ENCODE peak calls at places on chromosomes 7 and 10, in ten cellular contexts. D is spleen, Q is HepG2, O is sigmoid colon, R is transverse colon, Z is K562, N is GM12878, X is stomach, M is suprapubic skin, C is HCT116. I is an unnamed sample.

GRCh38 chr7:81173766-81174281 is 255.0 kb upstream of the SEMA3C start:
- DNase-seq in R (no peak), Z (no peak), X (peak), Q (no peak), O (no peak), C (no peak), M (no peak), D (no peak), N (no peak), I (no peak)

GRCh38 chr10:91091780-91092179 is 128.7 kb upstream of the PCGF5 start:
- DNase-seq in O (no peak), D (no peak), R (no peak), X (no peak), Q (no peak), C (no peak), Z (no peak), M (no peak), N (no peak), I (no peak)

GRCh38 chr10:6119423-6119822 is 30.6 kb downstream of the RBM17 start:
- DNase-seq in N (no peak), Q (no peak), Z (no peak), C (no peak), X (no peak), O (no peak), M (no peak), R (no peak), D (no peak), I (no peak)

GRCh38 chr7:119482671-119483070 is 790.3 kb upstream of the KCND2 start:
- DNase-seq in O (no peak), D (no peak), Z (no peak), C (no peak), R (no peak), X (no peak), N (no peak), M (no peak), Q (no peak), I (no peak)

GRCh38 chr10:71015674-71016073 is 127.3 kb upstream of the PCBD1 start:
- DNase-seq in O (no peak), R (no peak), Z (no peak), N (no peak), M (no peak), Q (no peak), C (no peak), D (no peak), X (no peak), I (no peak)

GRCh38 chr7:112940314-112940732 is 146.3 kb downstream of the GPR85 start:
- DNase-seq in O (no peak), C (no peak), M (no peak), D (no peak), Q (no peak), N (no peak), Z (no peak), X (no peak), R (no peak), I (no peak)

GRCh38 chr10:68239596-68240150 is 7.8 kb upstream of the ATOH7 start:
- DNase-seq in N (no peak), M (no peak), X (no peak), Z (no peak), Q (no peak), R (no peak), O (no peak), C (no peak), D (no peak), I (no peak)

GRCh38 chr10:82288461-82288881 is 413.5 kb downstream of the NRG3 start:
- DNase-seq in M (no peak), N (no peak), C (no peak), Z (no peak), Q (no peak), D (no peak), O (no peak), X (no peak), R (no peak), I (no peak)

GRCh38 chr7:116315293-116315692 is 105.0 kb downstream of the TES start:
- DNase-seq in O (no peak), M (no peak), D (no peak), R (no peak), Q (no peak), Z (no peak), C (no peak), X (no peak), N (no peak), I (no peak)

GRCh38 chr7:157309990-157310668 is 26.7 kb upstream of the DNAJB6 start:
- DNase-seq in C (peak), O (no peak), M (no peak), X (no peak), Q (peak), Z (no peak), D (no peak), R (no peak), N (no peak), I (no peak)

GRCh38 chr10:58465641-58466040 is 47.0 kb upstream of the BICC1 start:
- DNase-seq in D (no peak), M (no peak), N (no peak), Z (no peak), X (no peak), Q (no peak), O (no peak), R (no peak), C (no peak), I (no peak)

GRCh38 chr7:117249696-117250095 is 73.2 kb downstream of the WNT2 start:
- DNase-seq in Z (no peak), D (no peak), C (no peak), N (no peak), Q (no peak), X (no peak), O (no peak), R (no peak), M (no peak), I (no peak)

GRCh38 chr7:101736077-101736476 is 81.3 kb upstream of the CUX1 start:
- DNase-seq in Z (peak), O (no peak), R (no peak), D (no peak), Q (no peak), X (no peak), M (no peak), N (no peak), C (no peak), I (no peak)

GRCh38 chr7:101728888-101729883 is 88.2 kb upstream of the CUX1 start:
- DNase-seq in R (peak), D (no peak), X (peak), O (no peak), M (no peak), C (peak), Z (peak), N (no peak), Q (peak), I (no peak)

GRCh38 chr7:101731502-101732084 is 85.8 kb upstream of the CUX1 start:
- DNase-seq in C (no peak), N (no peak), X (no peak), D (no peak), R (no peak), Z (no peak), Q (no peak), M (no peak), O (no peak), I (no peak)

GRCh38 chr7:101728128-101728527 is 89.3 kb upstream of the CUX1 start:
- DNase-seq in Q (no peak), R (no peak), N (no peak), C (no peak), D (no peak), Z (no peak), X (no peak), O (no peak), M (no peak), I (no peak)

GRCh38 chr7:101733713-101734475 is 83.5 kb upstream of the CUX1 start:
- DNase-seq in X (peak), Q (peak), C (no peak), O (no peak), N (no peak), M (no peak), D (peak), R (peak), Z (peak), I (no peak)
- H3K4me3 ChIP-seq in X (peak), Q (peak), C (no peak), O (peak), N (no peak), M (peak), D (peak), R (no peak), Z (peak), I (peak)

DNA sequence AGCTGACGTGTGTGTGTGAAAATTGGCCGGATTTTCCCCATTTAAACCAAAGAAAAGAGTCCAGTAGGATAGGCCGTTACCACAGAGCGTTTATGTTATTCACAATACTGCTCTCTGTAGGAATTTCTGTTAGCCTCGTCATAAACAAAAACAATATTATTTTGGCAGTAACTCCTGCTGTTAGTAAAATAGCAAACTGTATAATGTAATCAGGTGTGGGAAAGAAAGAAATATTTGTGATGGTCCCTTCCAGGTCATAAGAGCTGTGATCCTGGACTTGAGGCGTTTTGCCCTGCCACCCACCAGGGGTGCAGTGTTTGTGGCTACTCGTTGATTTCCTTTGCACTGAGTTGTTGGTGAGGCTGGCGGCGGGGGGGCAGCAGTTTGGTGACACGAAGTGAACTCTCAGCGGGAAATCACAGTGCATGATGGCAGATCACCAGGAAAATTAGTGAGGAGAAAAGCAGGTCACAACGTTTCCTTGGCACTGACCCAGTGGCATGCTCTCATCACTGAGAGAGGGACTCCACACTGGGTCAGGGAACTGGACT is 2.8 kb downstream of the EEPD1 start:
- DNase-seq in X (peak), O (peak), M (no peak), R (peak), C (no peak), Z (no peak), D (no peak), N (no peak), Q (no peak), I (no peak)
- TF ChIP-seq POLR2A in X (no peak), O (no peak), M (no peak), R (no peak), C (no peak), Z (no peak), D (no peak), N (no peak), Q (no peak), I (no peak)

GRCh38 chr10:28503114-28503513 is 29.8 kb upstream of the WAC start:
- DNase-seq in O (no peak), Z (peak), D (no peak), R (peak), X (peak), N (no peak), M (no peak), C (peak), Q (no peak), I (no peak)
- TF ChIP-seq POLR2AphosphoS5 in O (no peak), Z (no peak), D (no peak), R (no peak), X (no peak), N (no peak), M (no peak), C (no peak), Q (no peak), I (no peak)

GRCh38 chr7:84277628-84278224 is 83.1 kb upstream of the SEMA3A start:
- DNase-seq in X (no peak), Q (no peak), O (no peak), M (no peak), C (no peak), R (no peak), N (no peak), D (no peak), Z (no peak), I (no peak)
- H3K4me3 ChIP-seq in X (no peak), Q (no peak), O (no peak), M (no peak), C (no peak), R (no peak), N (no peak), D (no peak), Z (no peak), I (no peak)

GRCh38 chr10:122445904-122446303 is 8.5 kb upstream of the ARMS2 start:
- DNase-seq in C (no peak), Z (no peak), N (no peak), M (no peak), Q (no peak), O (no peak), R (no peak), D (no peak), X (no peak), I (no peak)

GRCh38 chr10:122446668-122447410 is 7.6 kb upstream of the ARMS2 start:
- DNase-seq in N (no peak), C (peak), Z (no peak), M (no peak), D (no peak), Q (no peak), O (no peak), X (no peak), R (no peak), I (no peak)

GRCh38 chr10:122448600-122448999 is 5.9 kb upstream of the ARMS2 start:
- DNase-seq in D (no peak), Q (no peak), X (no peak), R (no peak), N (no peak), O (no peak), M (no peak), Z (no peak), C (no peak), I (no peak)

GRCh38 chr10:122450336-122450990 is 4.0 kb upstream of the ARMS2 start:
- DNase-seq in R (no peak), O (no peak), N (no peak), Q (no peak), Z (no peak), X (no peak), D (no peak), C (no peak), M (no peak), I (no peak)

GRCh38 chr10:122449153-122449552 is 5.3 kb upstream of the ARMS2 start:
- DNase-seq in M (no peak), X (no peak), R (no peak), O (no peak), Z (no peak), D (no peak), N (no peak), Q (no peak), C (no peak), I (no peak)
- TF ChIP-seq POLR2A in M (no peak), X (no peak), R (no peak), O (no peak), Z (no peak), D (no peak), N (no peak), Q (no peak), C (no peak), I (no peak)

GRCh38 chr10:23294638-23295247 is 49.9 kb downstream of the C10orf67 start:
- DNase-seq in D (no peak), Z (no peak), O (no peak), R (no peak), M (no peak), X (no peak), C (peak), Q (no peak), N (no peak), I (no peak)

GRCh38 chr10:23293145-23293724 is 51.4 kb downstream of the C10orf67 start:
- DNase-seq in D (no peak), R (no peak), M (no peak), Z (peak), C (peak), N (peak), Q (peak), O (no peak), X (no peak), I (no peak)

GRCh38 chr10:23291551-23292334 is 52.9 kb downstream of the C10orf67 start:
- DNase-seq in D (no peak), Q (no peak), C (no peak), M (no peak), R (no peak), O (no peak), N (no peak), Z (no peak), X (no peak), I (no peak)

DNA sequence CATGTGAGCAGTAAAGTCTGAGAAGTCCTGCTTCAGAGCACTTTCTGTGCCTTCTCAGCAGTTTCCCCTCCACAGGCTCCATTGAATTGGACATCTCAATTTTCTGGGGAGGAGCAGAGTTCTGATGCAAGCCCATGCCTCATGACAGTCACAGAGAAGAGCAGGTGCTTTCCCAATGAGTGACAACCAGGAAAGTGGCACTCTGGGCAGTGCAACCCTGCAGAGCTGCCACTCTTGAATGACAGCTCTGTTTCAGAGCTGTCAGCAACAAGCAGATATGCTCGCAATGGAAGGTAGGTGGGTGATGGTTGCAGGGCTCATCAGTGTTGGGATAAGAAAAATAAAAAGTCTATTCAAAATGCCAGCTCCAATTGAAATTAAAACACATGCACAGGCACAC is 50.6 kb downstream of the C10orf67 start:
- DNase-seq in X (no peak), N (no peak), O (no peak), M (no peak), Z (no peak), C (no peak), D (no peak), R (no peak), Q (no peak), I (no peak)
- TF ChIP-seq POLR2AphosphoS5 in X (no peak), N (no peak), O (no peak), M (no peak), Z (no peak), C (no peak), D (no peak), R (no peak), Q (no peak), I (no peak)

DNA sequence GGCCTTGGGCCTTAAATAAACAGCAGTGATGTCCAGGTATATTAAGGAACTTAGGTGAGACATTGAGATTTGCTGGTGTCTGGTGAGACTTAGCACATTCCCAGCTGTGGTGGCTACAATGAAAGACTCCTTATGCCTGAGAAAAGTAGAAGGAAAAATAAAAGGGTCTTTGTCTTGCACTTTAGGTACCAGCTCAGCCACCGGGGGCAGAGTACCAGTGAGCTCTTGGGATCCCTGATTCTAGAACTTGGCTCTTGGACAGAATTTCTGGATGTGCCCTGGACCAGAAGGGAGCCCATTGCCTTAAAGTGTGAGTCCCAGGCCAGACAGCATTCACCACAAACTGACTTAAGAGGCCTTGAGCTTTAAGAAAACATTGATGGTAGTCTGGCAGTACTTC is 1038.7 kb downstream of the SORCS3 start:
- DNase-seq in C (no peak), N (no peak), X (no peak), R (no peak), M (no peak), O (no peak), D (no peak), Q (no peak), Z (no peak), I (no peak)
- H3K4me3 ChIP-seq in C (no peak), N (no peak), X (no peak), R (no peak), M (no peak), O (no peak), D (no peak), Q (no peak), Z (no peak), I (no peak)

DNA sequence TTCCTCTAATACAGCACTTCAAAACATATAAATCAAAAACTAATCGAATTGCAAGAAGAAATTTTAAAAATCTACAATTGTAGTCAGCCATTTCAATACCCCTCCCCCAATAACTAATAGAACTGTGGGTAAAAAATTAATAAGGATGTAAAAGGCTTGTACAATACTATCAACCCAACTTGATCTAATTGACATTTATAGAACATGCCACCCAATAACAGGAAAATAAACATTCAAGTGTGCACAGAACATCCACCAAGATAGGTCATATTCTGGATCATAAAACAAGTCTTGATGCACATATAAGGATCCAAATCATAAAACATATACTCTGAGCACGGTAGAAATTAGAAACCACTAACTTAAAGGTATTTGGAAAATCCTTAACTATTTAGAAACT is 4.0 kb upstream of the GPAM start:
- DNase-seq in O (no peak), D (no peak), X (no peak), N (no peak), R (no peak), C (no peak), Q (no peak), Z (no peak), M (no peak), I (no peak)
- TF ChIP-seq POLR2A in O (no peak), D (no peak), X (no peak), N (no peak), R (no peak), C (no peak), Q (no peak), Z (no peak), M (no peak), I (no peak)